ENCODE peak calls at places on chromosome 4, in four cellular contexts. B is ACHN, J is DMS153, V is heart left ventricle. D is an unnamed sample.

GRCh38 chr4:162497564-162498167 is 333.9 kb upstream of the FSTL5 start:
- DNase-seq in B (peak), J (no peak), V (no peak), D (peak)

GRCh38 chr4:42150653-42151567 is 1.5 kb downstream of the BEND4 start:
- DNase-seq in J (no peak), B (no peak), V (peak), D (no peak)

GRCh38 chr4:136687118-136687517 is 845.2 kb downstream of the PCDH18 start:
- DNase-seq in V (no peak), B (no peak), J (no peak), D (no peak)

GRCh38 chr4:78517050-78517652 is 34.4 kb upstream of the ANXA3 start:
- DNase-seq in V (no peak), J (no peak), B (peak), D (peak)

GRCh38 chr4:141375855-141376254 is 155.2 kb downstream of the ZNF330 start:
- DNase-seq in J (peak), V (no peak), B (peak), D (peak)

GRCh38 chr4:17480530-17480929 is 31.4 kb downstream of the QDPR start:
- DNase-seq in J (no peak), B (no peak), V (no peak), D (no peak)

GRCh38 chr4:111108138-111108537 is 485.3 kb upstream of the PITX2 start:
- DNase-seq in B (no peak), J (no peak), V (no peak), D (no peak)

GRCh38 chr4:76850010-76850441 is 47.9 kb downstream of the SOWAHB start:
- DNase-seq in B (peak), V (no peak), J (no peak), D (no peak)

GRCh38 chr4:132838244-132838643 is 310.9 kb upstream of the PCDH10 start:
- DNase-seq in B (no peak), V (no peak), J (no peak), D (no peak)

GRCh38 chr4:94889961-94890360 is 132.2 kb downstream of the BMPR1B start:
- DNase-seq in J (no peak), B (no peak), V (no peak), D (no peak)

GRCh38 chr4:5753366-5753765 is 42.4 kb downstream of the EVC start:
- DNase-seq in V (no peak), B (peak), J (no peak), D (peak)

GRCh38 chr4:140293979-140294378 is 79.5 kb upstream of the SCOC start:
- DNase-seq in B (no peak), J (no peak), V (no peak), D (no peak)

GRCh38 chr4:69697536-69697935 is 44.5 kb upstream of the UGT2A1 start:
- DNase-seq in J (no peak), V (no peak), B (no peak), D (no peak)

GRCh38 chr4:78100060-78100459 is 42.9 kb downstream of the FRAS1 start:
- DNase-seq in B (no peak), J (no peak), V (no peak), D (no peak)

GRCh38 chr4:80492761-80493160 is 157.2 kb downstream of the CFAP299 start:
- DNase-seq in J (peak), B (no peak), V (no peak), D (no peak)

GRCh38 chr4:164446516-164446915 is 307.4 kb upstream of the SMIM31 start:
- DNase-seq in V (no peak), B (no peak), J (no peak), D (peak)

GRCh38 chr4:114399085-114399484 is 199.5 kb upstream of the UGT8 start:
- DNase-seq in B (no peak), J (no peak), V (no peak), D (no peak)

GRCh38 chr4:1356181-1356998 is 9.4 kb downstream of the UVSSA start:
- DNase-seq in V (no peak), B (peak), J (no peak), D (peak)

GRCh38 chr4:88812976-88813375 is 115.3 kb upstream of the NAP1L5 start:
- DNase-seq in V (no peak), B (no peak), J (no peak), D (no peak)

GRCh38 chr4:14749910-14750309 is 252.4 kb upstream of the CPEB2 start:
- DNase-seq in V (no peak), J (no peak), B (peak), D (no peak)

GRCh38 chr4:16583764-16584163 is 314.7 kb downstream of the LDB2 start:
- DNase-seq in J (no peak), V (no peak), B (no peak), D (no peak)

GRCh38 chr4:74768857-74769525 is 25.3 kb downstream of the BTC start:
- DNase-seq in B (peak), J (no peak), V (no peak), D (peak)

GRCh38 chr4:173191623-173192041 is 23.0 kb downstream of the GALNT7 start:
- DNase-seq in V (no peak), B (no peak), J (no peak), D (no peak)

GRCh38 chr4:89283226-89283974 is 24.2 kb downstream of the GPRIN3 start:
- DNase-seq in V (no peak), B (no peak), J (no peak), D (no peak)

GRCh38 chr4:7854697-7855370 is 84.8 kb downstream of the AFAP1 start:
- DNase-seq in J (no peak), B (no peak), V (no peak), D (no peak)

GRCh38 chr4:4270529-4270928 is 19.4 kb downstream of the LYAR start:
- DNase-seq in B (no peak), V (no peak), J (no peak), D (no peak)

GRCh38 chr4:15106417-15106816 is 104.1 kb downstream of the CPEB2 start:
- DNase-seq in V (no peak), J (no peak), B (no peak), D (peak)

D was measured in RKO.